ENCODE peak calls at places on chromosome 20, in five cellular contexts. One of them, this sample, is unnamed.

GRCh38 chr20:62120990-62121775 is 1.1 kb upstream of the LSM14B start:
- DNase-seq in stimulated activated CD8-positive, alpha-beta memory T cell treated with anti-CD3 and anti-CD28 coated beads, Interleukin-4, amount 100 ng/mL, for 1 hour: no peak
- DNase-seq in fibroblast of lung: no peak
- DNase-seq in lower leg skin: peak; percentile 41
- DNase-seq in T1000: no peak
- DNase-seq in this sample: no peak

GRCh38 chr20:64224344-64225165 is 31.0 kb upstream of the PCMTD2 start:
- DNase-seq in stimulated activated CD8-positive, alpha-beta memory T cell treated with anti-CD3 and anti-CD28 coated beads, Interleukin-4, amount 100 ng/mL, for 1 hour: no peak
- DNase-seq in fibroblast of lung: peak; percentile 98
- DNase-seq in lower leg skin: no peak
- DNase-seq in T1000: no peak
- DNase-seq in this sample: peak; percentile 91

GRCh38 chr20:56890011-56890410 is 260.9 kb downstream of the TFAP2C start:
- DNase-seq in stimulated activated CD8-positive, alpha-beta memory T cell treated with anti-CD3 and anti-CD28 coated beads, Interleukin-4, amount 100 ng/mL, for 1 hour: no peak
- DNase-seq in fibroblast of lung: no peak
- DNase-seq in lower leg skin: no peak
- DNase-seq in T1000: no peak
- DNase-seq in this sample: no peak

GRCh38 chr20:43844778-43845614 is 69.7 kb upstream of the TOX2 start:
- DNase-seq in stimulated activated CD8-positive, alpha-beta memory T cell treated with anti-CD3 and anti-CD28 coated beads, Interleukin-4, amount 100 ng/mL, for 1 hour: no peak
- DNase-seq in fibroblast of lung: peak; percentile 96
- DNase-seq in lower leg skin: peak; percentile 54
- DNase-seq in T1000: peak; percentile 88
- DNase-seq in this sample: peak; percentile 65

GRCh38 chr20:13915244-13915643 is 75.2 kb downstream of the SEL1L2 start:
- DNase-seq in stimulated activated CD8-positive, alpha-beta memory T cell treated with anti-CD3 and anti-CD28 coated beads, Interleukin-4, amount 100 ng/mL, for 1 hour: no peak
- DNase-seq in fibroblast of lung: no peak
- DNase-seq in lower leg skin: no peak
- DNase-seq in T1000: no peak
- DNase-seq in this sample: no peak

GRCh38 chr20:717817-718216 is 42.2 kb upstream of the SCRT2 start:
- DNase-seq in stimulated activated CD8-positive, alpha-beta memory T cell treated with anti-CD3 and anti-CD28 coated beads, Interleukin-4, amount 100 ng/mL, for 1 hour: no peak
- DNase-seq in fibroblast of lung: no peak
- DNase-seq in lower leg skin: no peak
- DNase-seq in T1000: no peak
- DNase-seq in this sample: no peak

GRCh38 chr20:19256085-19256484 is 43.6 kb downstream of the SLC24A3 start:
- DNase-seq in stimulated activated CD8-positive, alpha-beta memory T cell treated with anti-CD3 and anti-CD28 coated beads, Interleukin-4, amount 100 ng/mL, for 1 hour: no peak
- DNase-seq in fibroblast of lung: no peak
- DNase-seq in lower leg skin: no peak
- DNase-seq in T1000: no peak
- DNase-seq in this sample: no peak

GRCh38 chr20:7703436-7703835 is 236.8 kb downstream of the HAO1 start:
- DNase-seq in stimulated activated CD8-positive, alpha-beta memory T cell treated with anti-CD3 and anti-CD28 coated beads, Interleukin-4, amount 100 ng/mL, for 1 hour: no peak
- DNase-seq in fibroblast of lung: no peak
- DNase-seq in lower leg skin: no peak
- DNase-seq in T1000: no peak
- DNase-seq in this sample: no peak

GRCh38 chr20:52054123-52054522 is 137.5 kb downstream of the ZFP64 start:
- DNase-seq in stimulated activated CD8-positive, alpha-beta memory T cell treated with anti-CD3 and anti-CD28 coated beads, Interleukin-4, amount 100 ng/mL, for 1 hour: peak; percentile 12
- DNase-seq in fibroblast of lung: no peak
- DNase-seq in lower leg skin: no peak
- DNase-seq in T1000: no peak
- DNase-seq in this sample: no peak

GRCh38 chr20:17897566-17898307 is 70.9 kb downstream of the SNX5 start:
- DNase-seq in stimulated activated CD8-positive, alpha-beta memory T cell treated with anti-CD3 and anti-CD28 coated beads, Interleukin-4, amount 100 ng/mL, for 1 hour: no peak
- DNase-seq in fibroblast of lung: no peak
- DNase-seq in lower leg skin: no peak
- DNase-seq in T1000: no peak
- DNase-seq in this sample: no peak

GRCh38 chr20:32574296-32575226 is 10.6 kb downstream of the NOL4L start:
- DNase-seq in stimulated activated CD8-positive, alpha-beta memory T cell treated with anti-CD3 and anti-CD28 coated beads, Interleukin-4, amount 100 ng/mL, for 1 hour: no peak
- DNase-seq in fibroblast of lung: peak; percentile 90
- DNase-seq in lower leg skin: no peak
- DNase-seq in T1000: no peak
- DNase-seq in this sample: peak; percentile 93

GRCh38 chr20:50569864-50570836 is 60.0 kb downstream of the PTPN1 start:
- DNase-seq in stimulated activated CD8-positive, alpha-beta memory T cell treated with anti-CD3 and anti-CD28 coated beads, Interleukin-4, amount 100 ng/mL, for 1 hour: no peak
- DNase-seq in fibroblast of lung: peak; percentile 58
- DNase-seq in lower leg skin: no peak
- DNase-seq in T1000: no peak
- DNase-seq in this sample: peak; percentile 50

GRCh38 chr20:51586005-51586440 is 43.5 kb upstream of the NFATC2 start:
- DNase-seq in stimulated activated CD8-positive, alpha-beta memory T cell treated with anti-CD3 and anti-CD28 coated beads, Interleukin-4, amount 100 ng/mL, for 1 hour: no peak
- DNase-seq in fibroblast of lung: peak; percentile 91
- DNase-seq in lower leg skin: no peak
- DNase-seq in T1000: peak; percentile 67
- DNase-seq in this sample: peak; percentile 80

GRCh38 chr20:59708326-59708725 is 104.0 kb downstream of the PHACTR3 start:
- DNase-seq in stimulated activated CD8-positive, alpha-beta memory T cell treated with anti-CD3 and anti-CD28 coated beads, Interleukin-4, amount 100 ng/mL, for 1 hour: no peak
- DNase-seq in fibroblast of lung: no peak
- DNase-seq in lower leg skin: no peak
- DNase-seq in T1000: no peak
- DNase-seq in this sample: no peak

GRCh38 chr20:38604873-38605303 is 3.3 kb downstream of the ARHGAP40 start:
- DNase-seq in stimulated activated CD8-positive, alpha-beta memory T cell treated with anti-CD3 and anti-CD28 coated beads, Interleukin-4, amount 100 ng/mL, for 1 hour: no peak
- DNase-seq in fibroblast of lung: peak; percentile 60
- DNase-seq in lower leg skin: no peak
- DNase-seq in T1000: no peak
- DNase-seq in this sample: peak; percentile 30

GRCh38 chr20:53159144-53159543 is 187.0 kb downstream of the TSHZ2 start:
- DNase-seq in stimulated activated CD8-positive, alpha-beta memory T cell treated with anti-CD3 and anti-CD28 coated beads, Interleukin-4, amount 100 ng/mL, for 1 hour: no peak
- DNase-seq in fibroblast of lung: no peak
- DNase-seq in lower leg skin: no peak
- DNase-seq in T1000: no peak
- DNase-seq in this sample: no peak

This sample was measured in astrocyte of the spinal cord.